ENCODE peak calls at places on chromosomes 11 and 22, in nine cellular contexts. Z is HS-5; L is substantia nigra; I is iris pigment epithelial cell; E is left kidney; U is nucleus accumbens; G is NAMALWA; W is CD8-positive, alpha-beta memory T cell; P is GM12891. Q is an unnamed sample.

GRCh38 chr11:108593214-108593909 is at the start of gene EXPH5:
- DNase-seq in Z (peak), L (peak), I (peak), E (peak), U (peak), G (peak), W (peak), P (peak), Q (peak)

GRCh38 chr11:66543263-66544107 is 2.4 kb downstream of the ZDHHC24 start:
- DNase-seq in Z (no peak), L (no peak), I (peak), E (peak), U (no peak), G (peak), W (peak), P (peak), Q (peak)

GRCh38 chr11:61891331-61892084 is at the start of gene FADS3:
- DNase-seq in Z (no peak), L (peak), I (peak), E (peak), U (peak), G (peak), W (peak), P (peak), Q (peak)

GRCh38 chr11:6608011-6608410 is 4.0 kb downstream of the TAF10 start:
- DNase-seq in Z (no peak), L (no peak), I (no peak), E (no peak), U (no peak), G (no peak), W (no peak), P (no peak), Q (no peak)

GRCh38 chr11:96110302-96110701 is 186.4 kb upstream of the MTMR2 start:
- DNase-seq in Z (no peak), L (no peak), I (no peak), E (no peak), U (no peak), G (no peak), W (no peak), P (no peak), Q (no peak)

GRCh38 chr11:62138630-62139425 is 15.0 kb downstream of the INCENP start:
- DNase-seq in Z (no peak), L (no peak), I (no peak), E (no peak), U (no peak), G (no peak), W (no peak), P (no peak), Q (no peak)

GRCh38 chr11:64848214-64848778 is 3.8 kb upstream of the CDC42BPG start:
- DNase-seq in Z (no peak), L (no peak), I (no peak), E (no peak), U (no peak), G (peak), W (no peak), P (no peak), Q (no peak)

GRCh38 chr11:78938036-78938435 is 363.4 kb upstream of the NARS2 start:
- DNase-seq in Z (no peak), L (no peak), I (no peak), E (no peak), U (no peak), G (no peak), W (no peak), P (no peak), Q (no peak)

GRCh38 chr11:122917311-122917710 is 34.8 kb downstream of the JHY start:
- DNase-seq in Z (no peak), L (no peak), I (peak), E (no peak), U (no peak), G (no peak), W (no peak), P (no peak), Q (peak)

GRCh38 chr11:65355013-65355775 is 643 bp downstream of the TIGD3 start:
- DNase-seq in Z (no peak), L (no peak), I (no peak), E (peak), U (no peak), G (peak), W (peak), P (peak), Q (peak)

GRCh38 chr11:126636911-126637799 is 281.7 kb downstream of the ST3GAL4 start:
- DNase-seq in Z (peak), L (no peak), I (peak), E (no peak), U (no peak), G (no peak), W (no peak), P (no peak), Q (peak)

GRCh38 chr11:86089659-86090058 is 20.8 kb upstream of the PICALM start:
- DNase-seq in Z (no peak), L (no peak), I (peak), E (no peak), U (no peak), G (no peak), W (no peak), P (no peak), Q (peak)

GRCh38 chr11:61164610-61165424 is 3.6 kb upstream of the VPS37C start:
- DNase-seq in Z (no peak), L (no peak), I (no peak), E (no peak), U (no peak), G (no peak), W (no peak), P (no peak), Q (no peak)

GRCh38 chr22:45709004-45709739 is 37.5 kb downstream of the ATXN10 start:
- DNase-seq in Z (peak), L (no peak), I (peak), E (no peak), U (no peak), G (no peak), W (no peak), P (no peak), Q (peak)

GRCh38 chr11:120832609-120833221 is 191.2 kb upstream of the TBCEL start:
- DNase-seq in Z (no peak), L (peak), I (no peak), E (peak), U (peak), G (no peak), W (no peak), P (no peak), Q (no peak)

GRCh38 chr11:125241104-125241503 is 76.6 kb downstream of the PKNOX2 start:
- DNase-seq in Z (no peak), L (no peak), I (no peak), E (no peak), U (no peak), G (no peak), W (no peak), P (no peak), Q (no peak)

GRCh38 chr22:29110946-29111345 is 38.1 kb downstream of the KREMEN1 start:
- DNase-seq in Z (no peak), L (no peak), I (no peak), E (no peak), U (no peak), G (no peak), W (no peak), P (no peak), Q (no peak)

GRCh38 chr11:25970726-25971508 is 361.0 kb upstream of the ANO3 start:
- DNase-seq in Z (no peak), L (no peak), I (no peak), E (no peak), U (no peak), G (peak), W (no peak), P (no peak), Q (no peak)

GRCh38 chr11:65428578-65429068 is 6.0 kb downstream of the NEAT1 start:
- DNase-seq in Z (no peak), L (no peak), I (peak), E (no peak), U (no peak), G (no peak), W (peak), P (no peak), Q (no peak)

GRCh38 chr22:22820626-22821025 is 67.0 kb upstream of the IGLL5 start:
- DNase-seq in Z (no peak), L (no peak), I (no peak), E (no peak), U (no peak), G (no peak), W (peak), P (no peak), Q (no peak)

GRCh38 chr22:29632672-29633071 is 29.2 kb downstream of the NF2 start:
- DNase-seq in Z (no peak), L (no peak), I (no peak), E (no peak), U (no peak), G (no peak), W (no peak), P (no peak), Q (no peak)

GRCh38 chr11:93988455-93988854 is 32.7 kb upstream of the HEPHL1 start:
- DNase-seq in Z (no peak), L (no peak), I (no peak), E (no peak), U (no peak), G (no peak), W (no peak), P (no peak), Q (no peak)

GRCh38 chr11:117044287-117045035 is 53.8 kb downstream of the SIK3 start:
- DNase-seq in Z (no peak), L (no peak), I (no peak), E (no peak), U (no peak), G (no peak), W (no peak), P (no peak), Q (no peak)

GRCh38 chr11:57643802-57644201 is 5.9 kb downstream of the YPEL4 start:
- DNase-seq in Z (no peak), L (no peak), I (no peak), E (no peak), U (no peak), G (no peak), W (no peak), P (no peak), Q (no peak)

GRCh38 chr11:66639066-66639813 is 737 bp downstream of the RBM4 start:
- DNase-seq in Z (no peak), L (peak), I (peak), E (peak), U (no peak), G (peak), W (no peak), P (no peak), Q (peak)

GRCh38 chr22:18990355-18991137 is 54.5 kb upstream of the PRODH start:
- DNase-seq in Z (no peak), L (no peak), I (no peak), E (no peak), U (no peak), G (no peak), W (no peak), P (no peak), Q (no peak)

GRCh38 chr11:64060861-64061444 is 25.2 kb downstream of the FLRT1 start:
- DNase-seq in Z (no peak), L (peak), I (peak), E (peak), U (no peak), G (peak), W (peak), P (peak), Q (peak)

GRCh38 chr11:63937713-63938480 is 905 bp upstream of the NAA40 start:
- DNase-seq in Z (no peak), L (no peak), I (no peak), E (peak), U (no peak), G (no peak), W (no peak), P (no peak), Q (no peak)

GRCh38 chr11:118631109-118631508 is 23.7 kb downstream of the PHLDB1 start:
- DNase-seq in Z (no peak), L (no peak), I (no peak), E (no peak), U (no peak), G (no peak), W (no peak), P (no peak), Q (no peak)

GRCh38 chr22:24037851-24038765 is 27.0 kb downstream of the CABIN1 start:
- DNase-seq in Z (no peak), L (no peak), I (peak), E (no peak), U (no peak), G (no peak), W (no peak), P (no peak), Q (no peak)

GRCh38 chr22:44775862-44776261 is 23.5 kb downstream of the ARHGAP8 start:
- DNase-seq in Z (no peak), L (no peak), I (no peak), E (no peak), U (no peak), G (no peak), W (no peak), P (no peak), Q (no peak)

GRCh38 chr11:76604652-76605241 is 65.8 kb downstream of the LRRC32 start:
- DNase-seq in Z (no peak), L (no peak), I (peak), E (no peak), U (no peak), G (no peak), W (peak), P (no peak), Q (peak)

Q was measured in EL.